ENCODE peak calls at places on chromosomes 16 and 17, in five cellular contexts. D, E, N, A and J are unnamed samples.

GRCh38 chr17:38403491-38403890 is 24.8 kb upstream of the ARHGAP23 start:
- DNase-seq in A (no peak), N (no peak), D (peak; percentile 33), E (no peak), J (no peak)

GRCh38 chr17:59760164-59760563 is 52.7 kb downstream of the VMP1 start:
- DNase-seq in E (no peak), A (no peak), N (no peak), D (no peak), J (no peak)

GRCh38 chr16:22635345-22635744 is 124.7 kb downstream of the NPIPB5 start:
- DNase-seq in N (no peak), E (no peak), A (no peak), D (no peak), J (no peak)

GRCh38 chr16:82366462-82366861 is 196.4 kb upstream of the MPHOSPH6 start:
- DNase-seq in N (no peak), A (no peak), E (no peak), D (no peak), J (no peak)

GRCh38 chr17:73064084-73064938 is 28.2 kb downstream of the SLC39A11 start:
- DNase-seq in D (no peak), A (no peak), N (peak; percentile 68), E (peak; percentile 45), J (no peak)

GRCh38 chr17:82897514-82898249 is 57.9 kb upstream of the ZNF750 start:
- DNase-seq in N (no peak), D (no peak), A (no peak), E (no peak), J (no peak)

GRCh38 chr17:32266389-32267269 is 997 bp downstream of the RHBDL3 start:
- DNase-seq in A (no peak), E (no peak), D (no peak), N (peak; percentile 19), J (no peak)

GRCh38 chr17:8142158-8142886 is 9.9 kb downstream of the PER1 start:
- DNase-seq in N (no peak), E (peak; percentile 26), D (no peak), A (no peak), J (no peak)

GRCh38 chr17:76139801-76140660 is 1.0 kb downstream of the FOXJ1 start:
- DNase-seq in D (no peak), E (no peak), A (no peak), N (peak; percentile 44), J (peak; percentile 71)

GRCh38 chr17:35553310-35553709 is 7.3 kb downstream of the SLFN14 start:
- DNase-seq in E (no peak), N (no peak), A (no peak), D (no peak), J (no peak)

GRCh38 chr17:17613708-17614114 is 22.2 kb upstream of the PEMT start:
- DNase-seq in E (peak; percentile 56), D (peak; percentile 51), A (no peak), N (peak; percentile 72), J (peak; percentile 74)

GRCh38 chr16:64182985-64183384 is 938.9 kb downstream of the CDH11 start:
- DNase-seq in E (no peak), N (no peak), D (no peak), A (no peak), J (no peak)

GRCh38 chr17:62058611-62059010 is 6.5 kb downstream of the MED13 start:
- DNase-seq in E (no peak), D (no peak), A (no peak), N (no peak), J (no peak)

GRCh38 chr16:2009302-2009711 is 314 bp downstream of the ZNF598 start:
- DNase-seq in D (no peak), E (no peak), A (no peak), N (no peak), J (no peak)

GRCh38 chr17:42421479-42422332 is 1.4 kb downstream of the CAVIN1 start:
- DNase-seq in N (no peak), D (peak; percentile 75), A (no peak), E (peak; percentile 58), J (peak; percentile 52)

GRCh38 chr17:39617446-39618251 is 9.1 kb upstream of the PPP1R1B start:
- DNase-seq in E (peak; percentile 51), N (peak; percentile 86), A (no peak), D (peak; percentile 82), J (peak; percentile 67)

GRCh38 chr17:56707312-56708219 is 114.1 kb downstream of the NOG start:
- DNase-seq in E (no peak), A (no peak), N (no peak), D (no peak), J (no peak)

GRCh38 chr17:62091804-62092203 is 26.7 kb upstream of the MED13 start:
- DNase-seq in E (no peak), N (no peak), A (no peak), D (no peak), J (no peak)

GRCh38 chr16:3074860-3075545 is 9.6 kb downstream of the IL32 start:
- DNase-seq in A (no peak), N (no peak), D (no peak), E (no peak), J (no peak)

GRCh38 chr17:43399839-43400328 is 1.1 kb downstream of the ARL4D start:
- DNase-seq in A (no peak), N (no peak), D (no peak), E (no peak), J (no peak)

GRCh38 chr17:16470302-16470701 is 21.7 kb downstream of the LRRC75A start:
- DNase-seq in A (no peak), E (no peak), D (no peak), N (peak; percentile 45), J (no peak)

GRCh38 chr17:42185497-42185860 is 227 bp upstream of the HCRT start:
- DNase-seq in A (no peak), E (no peak), N (no peak), D (no peak), J (no peak)

GRCh38 chr17:10370209-10370608 is 2.6 kb downstream of the MYH13 start:
- DNase-seq in D (no peak), E (no peak), A (no peak), N (no peak), J (no peak)

GRCh38 chr17:73284339-73284738 is 22.7 kb upstream of the CPSF4L start:
- DNase-seq in E (no peak), A (no peak), N (no peak), D (no peak), J (no peak)

GRCh38 chr17:1878419-1879121 is 48.8 kb downstream of the RPA1 start:
- DNase-seq in N (no peak), A (no peak), E (no peak), D (no peak), J (peak; percentile 47)

DNA sequence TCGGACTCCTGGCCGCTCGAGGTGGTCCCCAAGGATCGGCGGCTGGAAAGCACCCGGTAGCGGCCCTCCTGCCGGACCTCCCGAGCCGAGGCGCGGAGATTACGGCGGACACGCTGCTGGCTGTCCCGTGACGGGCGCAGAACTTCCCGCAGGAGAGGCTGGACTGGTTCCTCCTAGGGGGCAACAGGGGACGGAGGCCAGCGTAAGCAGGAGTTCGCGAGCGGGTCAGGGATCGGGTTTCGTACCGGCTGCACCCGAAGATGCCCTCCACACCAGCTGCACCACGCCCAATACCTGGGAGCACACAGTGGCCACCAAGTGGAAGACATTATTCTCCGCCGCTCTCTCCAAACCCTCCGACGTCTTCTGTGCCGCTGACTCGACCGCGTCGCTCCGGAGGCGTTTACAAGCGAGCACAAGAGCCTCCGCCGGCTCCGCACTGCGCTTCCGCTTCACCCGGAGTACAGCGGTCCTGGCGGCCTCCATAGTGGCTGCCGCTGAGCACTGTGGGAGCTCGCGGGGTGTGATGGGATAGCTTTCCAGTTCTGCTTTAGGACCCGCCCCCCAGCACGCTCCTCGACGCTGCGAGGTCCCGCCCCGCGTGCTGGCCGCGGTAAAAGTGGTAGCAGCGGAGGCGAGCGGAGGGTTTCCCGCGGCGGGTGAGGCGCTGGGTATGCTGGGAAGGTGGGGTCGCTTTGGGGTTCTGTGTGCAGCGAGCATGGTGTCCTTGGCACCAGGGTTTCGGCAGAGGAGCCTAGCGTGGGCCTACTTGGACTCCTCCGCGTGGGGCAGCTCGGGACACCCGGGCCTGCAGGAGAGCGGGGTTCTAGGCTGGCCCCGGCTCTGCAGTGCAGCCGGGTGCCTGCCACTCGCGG is at the start of the genes PRMT7 and SLC7A6OS:
- DNase-seq in N (peak; percentile 96), D (peak; percentile 97), A (peak; percentile 80), E (peak; percentile 91), J (peak; percentile 92)
- TF ChIP-seq CTCF in N (peak; percentile 55), D (no peak), A (no peak), E (no peak), J (no peak)

GRCh38 chr17:78883090-78883532 is 19.9 kb downstream of the CEP295NL start:
- DNase-seq in D (no peak), N (no peak), E (peak; percentile 88), A (no peak), J (peak; percentile 81)
- H3K27ac ChIP-seq in D (peak overlapping the region; percentile 100), N (peak overlapping the region; percentile 35), E (peak overlapping the region; percentile 89), A (peak overlapping the region; percentile 96), J (peak overlapping the region; percentile 94)

DNA sequence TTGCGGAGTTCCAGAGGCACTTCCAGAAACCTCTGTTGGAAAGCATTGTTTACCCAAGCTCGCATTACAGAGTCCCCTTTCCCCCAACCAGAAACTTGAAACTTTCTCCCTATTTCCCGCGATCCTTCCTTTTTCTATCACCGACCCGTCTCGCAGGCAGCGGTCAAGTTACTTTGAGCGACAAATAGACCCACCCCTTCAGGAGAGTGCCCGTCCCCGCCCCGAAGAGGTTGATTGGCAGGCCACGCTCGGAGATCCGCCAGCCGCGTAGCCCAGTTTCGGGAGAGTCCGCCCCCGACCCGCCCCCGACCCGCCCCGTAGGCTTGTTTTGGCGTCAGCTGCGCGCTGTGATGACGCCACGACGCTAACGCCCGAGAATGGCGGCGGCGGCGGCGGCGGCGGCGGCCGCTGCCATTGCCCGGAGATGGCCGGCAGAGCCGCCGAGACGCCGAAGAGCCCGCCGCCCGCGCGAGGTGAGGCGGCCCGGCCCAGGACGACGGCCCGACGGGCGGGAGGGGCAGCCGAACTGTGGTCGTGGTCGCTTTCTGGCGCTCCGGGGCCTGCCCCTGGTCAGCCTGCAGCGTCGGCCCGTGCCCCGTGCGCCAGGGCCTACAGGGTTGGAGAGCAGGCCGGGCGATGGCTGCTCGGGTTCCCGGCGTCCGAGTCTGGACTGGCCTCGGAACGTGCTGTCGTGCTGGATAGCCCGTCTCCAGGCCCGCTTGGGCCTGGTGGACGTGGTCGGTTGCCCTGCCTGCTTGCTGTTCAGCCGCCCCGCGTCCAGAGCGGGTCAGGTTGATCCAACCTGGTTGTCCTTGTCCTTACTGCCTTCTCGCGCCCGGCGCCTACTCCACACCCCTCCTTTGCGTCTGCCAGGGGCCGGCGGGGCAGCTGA is at the start of gene PSKH1:
- DNase-seq in E (peak; percentile 96), N (peak; percentile 98), A (peak; percentile 80), D (peak; percentile 100), J (peak; percentile 97)
- TF ChIP-seq CTCF in E (no peak), N (no peak), A (no peak), D (no peak), J (no peak)

GRCh38 chr17:77312786-77313599 is 172.2 kb downstream of the SEC14L1 start:
- DNase-seq in N (peak; percentile 43), D (no peak), A (no peak), E (peak; percentile 85), J (no peak)
- H3K27ac ChIP-seq in N (no peak overlapping the region), D (peak overlapping the region; percentile 100), A (peak overlapping the region; percentile 48), E (peak overlapping the region; percentile 20), J (no peak overlapping the region)